ENCODE peak calls at places on chromosomes 4 and X, in four cellular contexts. One of them, this sample, is unnamed.

GRCh38 chr4:5712517-5712916 is 1.5 kb downstream of the EVC start:
- DNase-seq in hypothalamus: no peak
- DNase-seq in kidney: no peak
- DNase-seq in GM10248: no peak
- DNase-seq in this sample: no peak

GRCh38 chr4:84753318-84753972 is 170.5 kb downstream of the CDS1 start:
- DNase-seq in hypothalamus: no peak
- DNase-seq in kidney: no peak
- DNase-seq in GM10248: no peak
- DNase-seq in this sample: no peak

GRCh38 chr4:3291411-3291968 is 1.3 kb upstream of the RGS12 start:
- DNase-seq in hypothalamus: no peak
- DNase-seq in kidney: peak
- DNase-seq in GM10248: no peak
- DNase-seq in this sample: no peak

GRCh38 chr4:82431026-82431745 is 796 bp downstream of the ENOPH1 start:
- DNase-seq in hypothalamus: no peak
- DNase-seq in kidney: peak
- DNase-seq in GM10248: peak
- DNase-seq in this sample: no peak

GRCh38 chr4:148170408-148171385 is 271.5 kb downstream of the NR3C2 start:
- DNase-seq in hypothalamus: no peak
- DNase-seq in kidney: no peak
- DNase-seq in GM10248: no peak
- DNase-seq in this sample: no peak

GRCh38 chr4:5998333-5998936 is 19.8 kb downstream of the C4orf50 start:
- DNase-seq in hypothalamus: peak
- DNase-seq in kidney: peak
- DNase-seq in GM10248: peak
- DNase-seq in this sample: peak

GRCh38 chrX:74104356-74105065 is 199.5 kb upstream of the ZCCHC13 start:
- DNase-seq in hypothalamus: no peak
- DNase-seq in kidney: no peak
- DNase-seq in GM10248: no peak
- DNase-seq in this sample: no peak

GRCh38 chrX:122626871-122627270 is 557.2 kb upstream of the GRIA3 start:
- DNase-seq in hypothalamus: no peak
- DNase-seq in kidney: no peak
- DNase-seq in GM10248: no peak
- DNase-seq in this sample: no peak

GRCh38 chr4:2962614-2963184 is 507 bp downstream of the NOP14 start:
- DNase-seq in hypothalamus: no peak
- DNase-seq in kidney: no peak
- DNase-seq in GM10248: no peak
- DNase-seq in this sample: no peak

GRCh38 chrX:2508648-2509335 is 8.0 kb upstream of the DHRSX start:
- DNase-seq in hypothalamus: no peak
- DNase-seq in kidney: no peak
- DNase-seq in GM10248: no peak
- DNase-seq in this sample: no peak

This sample was measured in NCI-H1930.